ENCODE peak calls at places on chromosome 18, in five cellular contexts. B, S, N, V and I are unnamed samples.

GRCh38 chr18:74589021-74589420 is 8.6 kb upstream of the ZNF407 start:
- DNase-seq in B (no peak), S (no peak), N (no peak), V (peak; percentile 24), I (no peak)

GRCh38 chr18:37453754-37454153 is 111.8 kb downstream of the CELF4 start:
- DNase-seq in B (no peak), S (no peak), N (no peak), V (no peak), I (no peak)

GRCh38 chr18:63290456-63291200 is 28.9 kb downstream of the BCL2 start:
- DNase-seq in B (no peak), S (no peak), N (no peak), V (no peak), I (no peak)

GRCh38 chr18:74334242-74334893 is 18.7 kb downstream of the C18orf63 start:
- DNase-seq in B (no peak), S (no peak), N (no peak), V (peak; percentile 36), I (no peak)

GRCh38 chr18:26931659-26932058 is 66.2 kb upstream of the AQP4 start:
- DNase-seq in B (no peak), S (no peak), N (no peak), V (no peak), I (no peak)

GRCh38 chr18:78766651-78767533 is 212.7 kb upstream of the SALL3 start:
- DNase-seq in B (no peak), S (no peak), N (no peak), V (no peak), I (no peak)

GRCh38 chr18:26071020-26071419 is 19.4 kb downstream of the SS18 start:
- DNase-seq in B (no peak), S (no peak), N (no peak), V (no peak), I (no peak)

GRCh38 chr18:7619676-7620075 is 52.6 kb downstream of the PTPRM start:
- DNase-seq in B (no peak), S (no peak), N (no peak), V (no peak), I (no peak)

GRCh38 chr18:34971313-34971712 is 69.9 kb upstream of the MAPRE2 start:
- DNase-seq in B (no peak), S (no peak), N (no peak), V (no peak), I (no peak)

GRCh38 chr18:47191956-47192355 is 15.8 kb upstream of the IER3IP1 start:
- DNase-seq in B (peak; percentile 4), S (no peak), N (no peak), V (no peak), I (no peak)

GRCh38 chr18:58247363-58247834 is 203.4 kb downstream of the NEDD4L start:
- DNase-seq in B (peak; percentile 66), S (no peak), N (no peak), V (peak; percentile 30), I (no peak)

GRCh38 chr18:58135806-58136331 is 91.8 kb downstream of the NEDD4L start:
- DNase-seq in B (peak; percentile 70), S (no peak), N (peak; percentile 63), V (peak; percentile 81), I (peak; percentile 24)

GRCh38 chr18:8608795-8609673 is at the start of gene RAB12:
- DNase-seq in B (peak; percentile 93), S (peak; percentile 79), N (no peak), V (peak; percentile 66), I (no peak)

GRCh38 chr18:49444599-49444998 is 15.8 kb downstream of the DYM start:
- DNase-seq in B (no peak), S (no peak), N (no peak), V (no peak), I (no peak)

GRCh38 chr18:56851774-56852173 is 200.6 kb downstream of the WDR7 start:
- DNase-seq in B (peak; percentile 2), S (no peak), N (no peak), V (no peak), I (no peak)